ENCODE peak calls at places on chromosomes 7 and 10, in six cellular contexts. E is AG09309, V is kidney tubule cell, N is NCI-H1105, M is lower leg skin, R is left kidney. Z is an unnamed sample.

GRCh38 chr7:28701731-28702130 is 256.4 kb downstream of the TRIL start:
- DNase-seq in V (no peak), R (no peak), M (no peak), E (no peak), N (no peak), Z (no peak)

GRCh38 chr7:143396182-143396581 is 12.5 kb downstream of the EPHA1 start:
- DNase-seq in R (no peak), M (no peak), N (no peak), E (no peak), V (no peak), Z (no peak)

GRCh38 chr7:50197547-50197946 is 104.5 kb upstream of the ZPBP start:
- DNase-seq in V (peak), E (no peak), M (no peak), N (no peak), R (peak), Z (peak)

GRCh38 chr7:127632276-127632910 is 14.5 kb upstream of the PAX4 start:
- DNase-seq in E (peak), M (no peak), R (no peak), N (no peak), V (no peak), Z (no peak)

GRCh38 chr10:116868722-116869121 is 19.4 kb downstream of the ENO4 start:
- DNase-seq in N (no peak), E (no peak), R (no peak), V (no peak), M (no peak), Z (no peak)

GRCh38 chr7:124443762-124444161 is 321.8 kb downstream of the GPR37 start:
- DNase-seq in N (no peak), R (no peak), M (no peak), E (no peak), V (no peak), Z (no peak)

GRCh38 chr10:31132681-31133239 is 101.1 kb upstream of the ZNF438 start:
- DNase-seq in N (no peak), V (no peak), M (no peak), R (no peak), E (no peak), Z (no peak)

GRCh38 chr10:98419456-98420261 is 4.7 kb upstream of the PYROXD2 start:
- DNase-seq in N (no peak), E (no peak), R (no peak), M (no peak), V (no peak), Z (no peak)

GRCh38 chr10:103451091-103451801 is 924 bp downstream of the CALHM2 start:
- DNase-seq in N (no peak), E (no peak), M (peak), V (peak), R (peak), Z (peak)

GRCh38 chr7:120741371-120742042 is 116.4 kb downstream of the TSPAN12 start:
- DNase-seq in N (no peak), E (no peak), M (no peak), R (no peak), V (no peak), Z (no peak)

GRCh38 chr10:123554656-123555055 is 111.5 kb upstream of the GPR26 start:
- DNase-seq in M (no peak), E (no peak), N (no peak), V (no peak), R (no peak), Z (no peak)

GRCh38 chr7:85030893-85031292 is 156.0 kb downstream of the SEMA3D start:
- DNase-seq in V (peak), N (peak), M (no peak), R (peak), E (peak), Z (no peak)

GRCh38 chr10:24383681-24384106 is 174.8 kb downstream of the KIAA1217 start:
- DNase-seq in M (peak), V (peak), N (peak), E (peak), R (peak), Z (no peak)

GRCh38 chr7:66957595-66958290 is 36.7 kb downstream of the TMEM248 start:
- DNase-seq in E (no peak), M (no peak), R (no peak), N (no peak), V (no peak), Z (no peak)

GRCh38 chr10:48330269-48330668 is 23.8 kb downstream of the MAPK8 start:
- DNase-seq in N (no peak), V (no peak), M (no peak), R (no peak), E (peak), Z (no peak)

GRCh38 chr7:74518654-74519053 is 64.9 kb downstream of the GTF2IRD1 start:
- DNase-seq in M (no peak), R (no peak), V (no peak), N (no peak), E (no peak), Z (no peak)

GRCh38 chr10:63268139-63268797 is 135.1 kb downstream of the NRBF2 start:
- DNase-seq in N (no peak), R (peak), M (no peak), V (peak), E (no peak), Z (no peak)

GRCh38 chr10:26890956-26891355 is 30.2 kb upstream of the ABI1 start:
- DNase-seq in R (peak), E (peak), M (peak), V (peak), N (no peak), Z (no peak)

GRCh38 chr7:158052381-158053095 is 535.1 kb downstream of the PTPRN2 start:
- DNase-seq in M (no peak), N (no peak), R (no peak), V (no peak), E (no peak), Z (no peak)

GRCh38 chr7:16803881-16804673 is 722 bp downstream of the AGR2 start:
- DNase-seq in N (no peak), E (no peak), R (peak), V (peak), M (no peak), Z (no peak)

GRCh38 chr7:335358-336148 is 45.6 kb downstream of the FOXL3 start:
- DNase-seq in M (no peak), N (no peak), V (no peak), R (no peak), E (no peak), Z (no peak)

GRCh38 chr7:77269360-77270075 is 69.9 kb upstream of the FGL2 start:
- DNase-seq in V (peak), M (no peak), E (no peak), N (no peak), R (no peak), Z (no peak)

GRCh38 chr10:12927896-12928295 is 73.6 kb downstream of the CCDC3 start:
- DNase-seq in V (no peak), E (no peak), N (no peak), R (no peak), M (no peak), Z (no peak)

GRCh38 chr7:6446977-6447588 is 671 bp downstream of the DAGLB start:
- DNase-seq in V (peak), E (peak), M (peak), R (peak), N (peak), Z (no peak)

GRCh38 chr7:1028775-1029636 is 15.3 kb upstream of the GPR146 start:
- DNase-seq in R (peak), E (peak), M (peak), N (peak), V (peak), Z (no peak)

GRCh38 chr7:138480527-138480926 is 20.5 kb downstream of the TRIM24 start:
- DNase-seq in E (no peak), R (no peak), N (no peak), M (no peak), V (no peak), Z (no peak)

GRCh38 chr7:69232445-69233376 is 365.6 kb upstream of the AUTS2 start:
- DNase-seq in N (peak), M (no peak), E (no peak), V (no peak), R (peak), Z (no peak)

GRCh38 chr10:62582098-62582705 is 208.0 kb downstream of the ZNF365 start:
- DNase-seq in E (no peak), M (no peak), V (no peak), N (no peak), R (no peak), Z (no peak)

GRCh38 chr7:47537716-47538640 is 43.9 kb downstream of the TNS3 start:
- DNase-seq in V (no peak), N (no peak), E (no peak), M (no peak), R (peak), Z (no peak)

GRCh38 chr10:96448021-96448457 is 65.7 kb downstream of the TLL2 start:
- DNase-seq in R (no peak), N (no peak), V (peak), E (no peak), M (no peak), Z (no peak)

GRCh38 chr10:97083228-97083860 is 102.4 kb downstream of the SLIT1 start:
- DNase-seq in E (no peak), N (no peak), V (no peak), M (no peak), R (no peak), Z (no peak)

GRCh38 chr10:26408858-26409494 is 29.2 kb upstream of the APBB1IP start:
- DNase-seq in N (no peak), M (no peak), E (no peak), R (no peak), V (no peak), Z (no peak)

GRCh38 chr10:89414879-89415821 is 782 bp downstream of the IFIT5 start:
- DNase-seq in M (peak), E (no peak), V (peak), R (peak), N (no peak), Z (no peak)

GRCh38 chr7:2012044-2012900 is 220.5 kb downstream of the MAD1L1 start:
- DNase-seq in N (no peak), M (no peak), R (no peak), V (no peak), E (no peak), Z (no peak)

GRCh38 chr10:70903262-70903921 is 15.0 kb upstream of the PCBD1 start:
- DNase-seq in R (peak), E (no peak), M (peak), N (no peak), V (peak), Z (peak)

GRCh38 chr10:77279207-77279606 is 358.4 kb downstream of the KCNMA1 start:
- DNase-seq in E (no peak), M (no peak), N (no peak), R (no peak), V (peak), Z (no peak)

GRCh38 chr10:24938076-24938475 is 14.3 kb downstream of the PRTFDC1 start:
- DNase-seq in R (no peak), M (no peak), V (no peak), E (no peak), N (no peak), Z (no peak)